ENCODE peak calls at places on chromosomes 16 and 17, in seven cellular contexts. One of them, this sample, is unnamed. For H3K36me3, the result is how much of the 10 kb centered on the place peaks cover.

GRCh38 chr16:81518439-81518757 is 73.8 kb downstream of the CMIP start:
- DNase-seq in DND-41: no peak
- DNase-seq in left lung: no peak
- DNase-seq in uterus: no peak
- DNase-seq in suprapubic skin: no peak
- DNase-seq in colonic mucosa: no peak
- DNase-seq in esophagus squamous epithelium: no peak
- DNase-seq in this sample: no peak

GRCh38 chr16:29990883-29991570 is 4.4 kb downstream of the HIRIP3 start:
- DNase-seq in esophagus squamous epithelium: no peak
- DNase-seq in suprapubic skin: no peak
- DNase-seq in left lung: no peak
- DNase-seq in colonic mucosa: no peak
- DNase-seq in uterus: no peak
- DNase-seq in DND-41: no peak
- DNase-seq in this sample: no peak

GRCh38 chr16:80806957-80807356 is 2.6 kb upstream of the CDYL2 start:
- DNase-seq in esophagus squamous epithelium: no peak
- DNase-seq in left lung: no peak
- DNase-seq in suprapubic skin: no peak
- DNase-seq in DND-41: no peak
- DNase-seq in uterus: no peak
- DNase-seq in colonic mucosa: no peak
- DNase-seq in this sample: no peak

GRCh38 chr16:2147378-2147777 is 1.0 kb upstream of the RAB26 start:
- DNase-seq in DND-41: no peak
- DNase-seq in left lung: no peak
- DNase-seq in esophagus squamous epithelium: no peak
- DNase-seq in colonic mucosa: no peak
- DNase-seq in uterus: no peak
- DNase-seq in suprapubic skin: no peak
- DNase-seq in this sample: no peak

GRCh38 chr16:62978451-62978850 is 942.2 kb upstream of the CDH8 start:
- DNase-seq in suprapubic skin: no peak
- DNase-seq in uterus: no peak
- DNase-seq in left lung: no peak
- DNase-seq in esophagus squamous epithelium: no peak
- DNase-seq in DND-41: no peak
- DNase-seq in colonic mucosa: no peak
- DNase-seq in this sample: no peak

GRCh38 chr16:51268237-51268636 is 117.2 kb upstream of the SALL1 start:
- DNase-seq in left lung: no peak
- DNase-seq in uterus: no peak
- DNase-seq in esophagus squamous epithelium: no peak
- DNase-seq in suprapubic skin: no peak
- DNase-seq in DND-41: no peak
- DNase-seq in colonic mucosa: no peak
- DNase-seq in this sample: no peak

GRCh38 chr17:75808905-75809621 is 24.5 kb downstream of the UNK start:
- DNase-seq in colonic mucosa: no peak
- DNase-seq in esophagus squamous epithelium: no peak
- DNase-seq in left lung: no peak
- DNase-seq in suprapubic skin: no peak
- DNase-seq in uterus: peak
- DNase-seq in DND-41: no peak
- DNase-seq in this sample: no peak

GRCh38 chr16:4936181-4936990 is 562 bp downstream of the PPL start:
- DNase-seq in esophagus squamous epithelium: no peak
- DNase-seq in suprapubic skin: no peak
- DNase-seq in DND-41: no peak
- DNase-seq in left lung: peak
- DNase-seq in colonic mucosa: peak
- DNase-seq in uterus: no peak
- DNase-seq in this sample: no peak

GRCh38 chr17:6170349-6170748 is 100.2 kb downstream of the WSCD1 start:
- DNase-seq in DND-41: no peak
- DNase-seq in left lung: no peak
- DNase-seq in suprapubic skin: no peak
- DNase-seq in uterus: no peak
- DNase-seq in colonic mucosa: no peak
- DNase-seq in esophagus squamous epithelium: no peak
- DNase-seq in this sample: no peak

GRCh38 chr16:23941963-23942564 is 106.3 kb downstream of the PRKCB start:
- DNase-seq in suprapubic skin: no peak
- DNase-seq in esophagus squamous epithelium: no peak
- DNase-seq in DND-41: no peak
- DNase-seq in uterus: no peak
- DNase-seq in left lung: no peak
- DNase-seq in colonic mucosa: no peak
- DNase-seq in this sample: no peak

GRCh38 chr16:12321363-12321762 is 344.8 kb downstream of the SNX29 start:
- DNase-seq in colonic mucosa: no peak
- DNase-seq in left lung: no peak
- DNase-seq in uterus: no peak
- DNase-seq in esophagus squamous epithelium: no peak
- DNase-seq in suprapubic skin: no peak
- DNase-seq in DND-41: peak
- DNase-seq in this sample: no peak

GRCh38 chr16:70725024-70725911 is 39.4 kb upstream of the MTSS2 start:
- DNase-seq in DND-41: no peak
- DNase-seq in left lung: peak
- DNase-seq in esophagus squamous epithelium: no peak
- DNase-seq in uterus: peak
- DNase-seq in suprapubic skin: no peak
- DNase-seq in colonic mucosa: no peak
- DNase-seq in this sample: no peak

GRCh38 chr17:61294777-61295176 is 104.9 kb upstream of the TBX2 start:
- DNase-seq in colonic mucosa: no peak
- DNase-seq in esophagus squamous epithelium: no peak
- DNase-seq in uterus: no peak
- DNase-seq in suprapubic skin: no peak
- DNase-seq in DND-41: no peak
- DNase-seq in left lung: no peak
- DNase-seq in this sample: no peak

GRCh38 chr16:55615071-55615470 is 40.7 kb upstream of the SLC6A2 start:
- DNase-seq in DND-41: no peak
- DNase-seq in left lung: no peak
- DNase-seq in colonic mucosa: no peak
- DNase-seq in esophagus squamous epithelium: no peak
- DNase-seq in uterus: no peak
- DNase-seq in suprapubic skin: no peak
- DNase-seq in this sample: no peak

GRCh38 chr16:85641776-85642176 is 28.7 kb downstream of the GSE1 start:
- DNase-seq in esophagus squamous epithelium: no peak
- DNase-seq in left lung: no peak
- DNase-seq in uterus: no peak
- DNase-seq in colonic mucosa: peak
- DNase-seq in DND-41: no peak
- DNase-seq in suprapubic skin: no peak
- DNase-seq in this sample: no peak

GRCh38 chr16:69194488-69194887 is 7.5 kb downstream of the SNTB2 start:
- DNase-seq in colonic mucosa: peak
- DNase-seq in esophagus squamous epithelium: no peak
- DNase-seq in uterus: no peak
- DNase-seq in DND-41: no peak
- DNase-seq in suprapubic skin: no peak
- DNase-seq in left lung: no peak
- DNase-seq in this sample: no peak

DNA sequence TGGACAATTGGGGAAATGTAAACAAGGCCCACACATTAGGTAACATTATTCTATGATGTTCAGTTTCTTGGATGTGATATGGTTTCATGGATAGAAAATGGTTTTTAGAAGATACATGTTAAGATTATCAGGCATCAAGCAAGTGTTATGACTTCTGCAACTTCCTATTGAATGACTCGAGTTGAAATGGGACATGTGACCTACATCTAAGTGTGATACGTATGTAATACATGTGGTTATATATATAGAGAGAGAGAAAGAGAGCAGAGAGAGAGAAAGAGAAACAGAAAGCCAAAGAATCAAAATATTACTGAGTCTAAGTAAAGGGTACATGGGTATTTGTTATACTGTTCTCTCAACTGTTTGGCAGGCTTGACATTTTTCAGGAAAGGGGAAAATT is 1.7 kb downstream of the TMEM170A start:
- DNase-seq in uterus: no peak
- DNase-seq in left lung: no peak
- DNase-seq in colonic mucosa: no peak
- DNase-seq in DND-41: no peak
- DNase-seq in suprapubic skin: no peak
- DNase-seq in esophagus squamous epithelium: no peak
- DNase-seq in this sample: no peak
- TF ChIP-seq CTCF in uterus: no peak
- TF ChIP-seq CTCF in left lung: no peak
- TF ChIP-seq CTCF in colonic mucosa: no peak
- TF ChIP-seq CTCF in DND-41: no peak
- TF ChIP-seq CTCF in suprapubic skin: no peak
- TF ChIP-seq CTCF in esophagus squamous epithelium: no peak
- TF ChIP-seq CTCF in this sample: no peak

GRCh38 chr17:3928394-3928793 is 12.1 kb upstream of the P2RX1 start:
- DNase-seq in esophagus squamous epithelium: no peak
- DNase-seq in colonic mucosa: no peak
- DNase-seq in uterus: no peak
- DNase-seq in suprapubic skin: no peak
- DNase-seq in left lung: no peak
- DNase-seq in DND-41: no peak
- DNase-seq in this sample: no peak

GRCh38 chr17:3926860-3927627 is 10.8 kb upstream of the P2RX1 start:
- DNase-seq in esophagus squamous epithelium: no peak
- DNase-seq in left lung: no peak
- DNase-seq in DND-41: no peak
- DNase-seq in suprapubic skin: no peak
- DNase-seq in colonic mucosa: no peak
- DNase-seq in uterus: no peak
- DNase-seq in this sample: no peak

GRCh38 chr17:3929181-3929580 is 12.9 kb upstream of the P2RX1 start:
- DNase-seq in left lung: no peak
- DNase-seq in colonic mucosa: no peak
- DNase-seq in suprapubic skin: no peak
- DNase-seq in esophagus squamous epithelium: no peak
- DNase-seq in DND-41: no peak
- DNase-seq in uterus: no peak
- DNase-seq in this sample: no peak

GRCh38 chr17:3925684-3926537 is 9.6 kb upstream of the P2RX1 start:
- DNase-seq in left lung: no peak
- DNase-seq in esophagus squamous epithelium: no peak
- DNase-seq in DND-41: no peak
- DNase-seq in uterus: no peak
- DNase-seq in suprapubic skin: no peak
- DNase-seq in colonic mucosa: no peak
- DNase-seq in this sample: no peak

DNA sequence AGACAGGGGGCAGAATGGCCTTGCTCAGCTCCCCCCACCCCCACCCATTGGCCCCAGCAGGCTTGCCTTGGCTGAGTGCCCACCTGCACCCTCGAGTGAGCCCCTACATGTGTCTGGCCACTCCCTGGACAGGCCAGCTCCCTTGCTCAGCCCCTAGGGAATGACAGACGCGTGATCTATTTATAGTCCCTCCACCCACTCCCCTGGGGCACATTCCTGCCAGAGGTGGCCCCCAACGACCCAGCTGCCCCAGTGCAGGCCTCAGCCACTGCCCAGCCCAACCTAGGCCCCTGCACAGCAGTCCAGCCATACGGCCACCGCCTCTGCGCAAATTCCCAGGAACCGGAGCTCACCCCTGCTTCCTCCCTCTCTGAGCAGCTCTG is 11.4 kb upstream of the P2RX1 start:
- DNase-seq in esophagus squamous epithelium: no peak
- DNase-seq in uterus: no peak
- DNase-seq in colonic mucosa: no peak
- DNase-seq in left lung: no peak
- DNase-seq in suprapubic skin: no peak
- DNase-seq in DND-41: no peak
- DNase-seq in this sample: no peak
- H3K36me3 ChIP-seq in esophagus squamous epithelium: under half
- H3K36me3 ChIP-seq in uterus: under half
- H3K36me3 ChIP-seq in colonic mucosa: under half
- H3K36me3 ChIP-seq in left lung: under half
- H3K36me3 ChIP-seq in suprapubic skin: under half
- H3K36me3 ChIP-seq in DND-41: half or more
- H3K36me3 ChIP-seq in this sample: under half

DNA sequence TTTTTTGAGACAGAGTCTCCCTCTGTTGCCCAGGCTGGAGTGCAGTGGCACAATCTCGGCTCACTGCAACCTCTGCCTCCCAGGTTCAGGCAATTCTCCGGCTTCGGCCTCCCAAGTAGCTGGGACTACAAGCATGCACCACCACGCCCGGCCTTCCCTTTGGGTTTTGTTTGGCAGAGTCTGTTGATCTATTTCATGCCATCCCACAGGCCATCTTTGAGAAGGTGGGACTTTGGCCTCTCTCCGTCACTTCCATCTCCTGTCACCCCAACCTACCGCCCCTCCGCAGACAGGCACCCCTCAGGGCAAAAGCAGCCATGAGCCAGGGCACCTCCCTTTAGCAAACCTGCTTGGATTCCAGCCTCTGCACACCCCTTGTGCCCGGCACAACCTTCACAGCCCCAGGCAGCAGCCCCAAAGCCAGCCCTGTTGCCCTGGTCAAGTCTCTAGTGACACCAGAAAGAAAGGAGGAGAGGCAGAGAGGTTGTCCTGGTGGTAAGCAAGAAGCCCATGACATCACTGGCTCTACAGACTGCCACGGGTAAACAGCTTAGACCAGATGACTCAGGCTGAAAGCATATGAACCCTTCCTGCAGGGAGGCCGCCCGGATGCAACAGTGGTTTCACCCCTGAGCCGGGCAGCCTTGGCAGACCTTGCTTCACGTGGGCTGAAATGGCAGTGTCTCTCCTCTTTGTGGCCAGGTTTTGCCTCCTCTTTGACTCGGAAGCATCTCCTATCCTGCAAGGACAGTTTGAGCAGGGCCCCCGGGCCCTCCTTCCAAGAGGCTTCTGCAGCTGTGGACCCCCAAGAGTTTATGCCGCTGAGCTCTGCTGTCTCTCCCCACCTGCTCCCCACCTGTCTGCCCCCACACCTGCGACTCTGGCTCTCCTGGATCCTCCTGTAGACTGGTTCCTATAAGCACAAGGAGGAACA is 8.1 kb upstream of the TIMP2 start:
- DNase-seq in DND-41: no peak
- DNase-seq in uterus: peak
- DNase-seq in suprapubic skin: no peak
- DNase-seq in esophagus squamous epithelium: no peak
- DNase-seq in left lung: peak
- DNase-seq in colonic mucosa: peak
- DNase-seq in this sample: peak
- H3K4me3 ChIP-seq in DND-41: no peak
- H3K4me3 ChIP-seq in uterus: peak
- H3K4me3 ChIP-seq in suprapubic skin: no peak
- H3K4me3 ChIP-seq in esophagus squamous epithelium: peak
- H3K4me3 ChIP-seq in left lung: no peak
- H3K4me3 ChIP-seq in colonic mucosa: no peak
- H3K4me3 ChIP-seq in this sample: no peak

DNA sequence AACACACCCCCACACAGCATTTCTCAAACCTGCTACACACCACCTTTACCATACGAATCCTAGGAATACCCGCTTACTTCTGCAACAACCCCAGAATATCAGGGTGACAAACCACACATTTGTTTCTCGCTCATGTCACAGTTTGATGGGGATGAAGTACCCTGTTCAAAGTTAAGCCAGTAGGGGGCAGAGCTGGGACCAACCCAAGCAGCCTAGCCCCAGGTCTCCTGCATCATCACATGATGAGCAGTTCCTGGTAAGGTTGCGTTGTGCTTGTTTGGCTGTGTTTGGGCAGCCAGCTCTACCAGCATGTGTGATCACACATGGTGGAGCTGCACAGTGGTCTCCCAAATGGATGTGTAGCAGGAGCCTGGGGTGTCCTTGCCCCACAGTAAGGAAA is 103.6 kb upstream of the C16orf82 start:
- DNase-seq in esophagus squamous epithelium: no peak
- DNase-seq in DND-41: peak
- DNase-seq in colonic mucosa: peak
- DNase-seq in left lung: no peak
- DNase-seq in uterus: no peak
- DNase-seq in suprapubic skin: no peak
- DNase-seq in this sample: no peak
- TF ChIP-seq CTCF in esophagus squamous epithelium: no peak
- TF ChIP-seq CTCF in DND-41: peak
- TF ChIP-seq CTCF in colonic mucosa: no peak
- TF ChIP-seq CTCF in left lung: no peak
- TF ChIP-seq CTCF in uterus: no peak
- TF ChIP-seq CTCF in suprapubic skin: no peak
- TF ChIP-seq CTCF in this sample: peak

This sample was measured in GM06990.